ENCODE peak calls at places on chromosomes 6 and 20, in ten cellular contexts. Z, X, V, J, R, H, P, M, O and B are unnamed samples.

GRCh38 chr6:16850332-16851022 is 89.2 kb upstream of the ATXN1 start:
- DNase-seq in Z (no peak), X (no peak), V (no peak), J (no peak), R (no peak), H (no peak), P (no peak), M (no peak), O (no peak), B (no peak)

GRCh38 chr6:53252177-53252692 is 96.5 kb downstream of the ELOVL5 start:
- DNase-seq in Z (no peak), X (no peak), V (no peak), J (no peak), R (no peak), H (no peak), P (no peak), M (no peak), O (no peak), B (no peak)

GRCh38 chr20:51624157-51624731 is 81.7 kb upstream of the NFATC2 start:
- DNase-seq in Z (peak; percentile 43), X (peak; percentile 26), V (peak; percentile 82), J (peak; percentile 78), R (peak; percentile 39), H (peak; percentile 84), P (no peak), M (peak; percentile 89), O (peak; percentile 72), B (peak; percentile 53)

GRCh38 chr6:108528878-108529277 is 31.8 kb upstream of the FOXO3 start:
- DNase-seq in Z (no peak), X (no peak), V (no peak), J (no peak), R (no peak), H (no peak), P (no peak), M (no peak), O (no peak), B (no peak)

GRCh38 chr6:11358904-11359840 is 126.7 kb upstream of the NEDD9 start:
- DNase-seq in Z (no peak), X (no peak), V (no peak), J (no peak), R (no peak), H (no peak), P (no peak), M (no peak), O (peak; percentile 76), B (no peak)

GRCh38 chr6:156110249-156110648 is 654.6 kb upstream of the NOX3 start:
- DNase-seq in Z (no peak), X (no peak), V (no peak), J (no peak), R (no peak), H (no peak), P (no peak), M (no peak), O (no peak), B (no peak)

GRCh38 chr20:53581444-53582311 is 12.0 kb downstream of the ZNF217 start:
- DNase-seq in Z (no peak), X (peak; percentile 35), V (no peak), J (no peak), R (no peak), H (no peak), P (no peak), M (peak; percentile 92), O (no peak), B (no peak)

GRCh38 chr6:32196682-32197616 is 4.5 kb upstream of the GPSM3 start:
- DNase-seq in Z (no peak), X (no peak), V (no peak), J (peak; percentile 49), R (peak; percentile 55), H (no peak), P (peak; percentile 87), M (no peak), O (peak; percentile 28), B (no peak)

GRCh38 chr6:68876792-68877493 is 241.9 kb downstream of the ADGRB3 start:
- DNase-seq in Z (no peak), X (no peak), V (no peak), J (peak; percentile 17), R (no peak), H (no peak), P (no peak), M (peak; percentile 34), O (peak; percentile 51), B (no peak)

GRCh38 chr6:95574811-95575210 is 2.5 kb upstream of the MANEA start:
- DNase-seq in Z (no peak), X (no peak), V (no peak), J (no peak), R (no peak), H (no peak), P (no peak), M (no peak), O (peak; percentile 79), B (no peak)

GRCh38 chr6:28943557-28944411 is 20.0 kb upstream of the TRIM27 start:
- DNase-seq in Z (peak; percentile 80), X (no peak), V (peak; percentile 79), J (peak; percentile 57), R (peak; percentile 69), H (peak; percentile 92), P (peak; percentile 86), M (peak; percentile 77), O (peak; percentile 87), B (peak; percentile 72)

GRCh38 chr6:129635396-129636164 is 74.4 kb downstream of the ARHGAP18 start:
- DNase-seq in Z (no peak), X (no peak), V (no peak), J (no peak), R (no peak), H (no peak), P (no peak), M (no peak), O (peak; percentile 58), B (no peak)

GRCh38 chr20:24411003-24411402 is 58.4 kb upstream of the SYNDIG1 start:
- DNase-seq in Z (no peak), X (no peak), V (no peak), J (no peak), R (no peak), H (no peak), P (no peak), M (no peak), O (no peak), B (no peak)

GRCh38 chr6:31927242-31927867 is at the start of gene C2:
- DNase-seq in Z (peak; percentile 40), X (no peak), V (no peak), J (no peak), R (no peak), H (no peak), P (no peak), M (no peak), O (no peak), B (no peak)

GRCh38 chr20:9927224-9927623 is 88.3 kb upstream of the PAK5 start:
- DNase-seq in Z (no peak), X (no peak), V (no peak), J (no peak), R (no peak), H (no peak), P (no peak), M (no peak), O (no peak), B (no peak)

GRCh38 chr6:132236744-132237143 is 164.5 kb downstream of the MOXD1 start:
- DNase-seq in Z (no peak), X (no peak), V (no peak), J (no peak), R (no peak), H (peak; percentile 34), P (no peak), M (no peak), O (no peak), B (no peak)

GRCh38 chr6:7311920-7312615 is 931 bp downstream of the SSR1 start:
- DNase-seq in Z (no peak), X (no peak), V (no peak), J (peak; percentile 20), R (no peak), H (no peak), P (no peak), M (peak; percentile 23), O (peak; percentile 53), B (no peak)

GRCh38 chr6:170459451-170459850 is 93.7 kb downstream of the PSMB1 start:
- DNase-seq in Z (no peak), X (no peak), V (no peak), J (peak; percentile 79), R (no peak), H (no peak), P (no peak), M (no peak), O (peak; percentile 65), B (peak; percentile 71)

DNA sequence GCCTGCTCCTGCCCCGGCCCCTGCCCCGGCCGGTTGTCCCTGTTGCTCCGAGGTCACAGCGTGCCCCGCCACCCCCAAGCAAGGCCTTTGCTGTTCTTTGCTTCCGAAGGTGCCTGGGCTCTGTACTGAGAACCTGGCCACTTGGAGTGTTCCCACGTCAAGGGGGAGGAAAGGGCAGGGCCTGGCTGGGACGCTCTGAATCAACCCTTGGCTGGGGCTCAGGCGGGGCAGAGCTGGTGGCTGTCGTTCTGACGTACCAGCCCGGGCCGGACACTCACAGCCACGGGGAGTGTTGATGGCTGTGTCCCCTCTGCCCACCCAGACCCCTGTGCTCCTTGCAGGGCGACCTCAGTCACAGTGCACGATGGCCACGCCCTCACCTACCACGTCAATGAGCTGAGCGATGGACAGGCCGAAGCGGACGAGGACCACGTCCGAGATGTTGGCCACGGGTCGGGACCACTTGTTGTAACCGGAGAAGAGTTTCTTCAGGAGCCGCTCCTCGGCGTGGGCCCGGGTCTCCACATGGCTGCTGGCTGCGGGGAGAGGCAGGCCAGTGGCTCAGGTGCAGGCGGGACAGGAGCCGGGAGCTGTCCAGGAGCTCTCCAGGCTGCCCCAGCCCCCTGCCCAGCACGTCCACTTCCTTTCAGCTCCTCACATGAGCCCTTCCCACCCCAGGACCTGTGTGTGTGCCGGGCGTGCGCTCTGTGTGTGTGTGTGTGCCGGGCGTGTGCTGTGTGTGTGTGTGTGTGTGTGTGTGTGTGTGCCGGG is 1.8 kb downstream of the CHRNA4 start:
- DNase-seq in Z (no peak), X (no peak), V (no peak), J (no peak), R (no peak), H (no peak), P (peak; percentile 67), M (no peak), O (no peak), B (no peak)
- TF ChIP-seq CTCF in Z (no peak), X (no peak), V (no peak), J (no peak), R (no peak), H (no peak), P (no peak), M (no peak), O (no peak), B (no peak)

GRCh38 chr6:13328076-13328874 is at the start of gene TBC1D7:
- DNase-seq in Z (peak; percentile 94), X (peak; percentile 89), V (peak; percentile 96), J (peak; percentile 93), R (peak; percentile 93), H (peak; percentile 93), P (peak; percentile 97), M (peak; percentile 91), O (peak; percentile 94), B (peak; percentile 94)
- TF ChIP-seq CTCF in Z (no peak), X (no peak), V (peak; percentile 8), J (no peak), R (peak; percentile 34), H (no peak), P (peak; percentile 11), M (no peak), O (peak; percentile 22), B (no peak)

GRCh38 chr6:143677577-143677890 is 231 bp upstream of the PHACTR2 start:
- DNase-seq in Z (no peak), X (no peak), V (no peak), J (no peak), R (no peak), H (no peak), P (no peak), M (no peak), O (no peak), B (no peak)
- TF ChIP-seq CTCF in Z (no peak), X (no peak), V (no peak), J (no peak), R (no peak), H (no peak), P (no peak), M (no peak), O (no peak), B (no peak)

GRCh38 chr6:38570750-38571149 is 69.0 kb downstream of the BTBD9 start:
- DNase-seq in Z (no peak), X (no peak), V (no peak), J (no peak), R (no peak), H (no peak), P (no peak), M (peak; percentile 22), O (peak; percentile 58), B (no peak)
- TF ChIP-seq CTCF in Z (peak; percentile 45), X (peak; percentile 41), V (peak; percentile 43), J (no peak), R (peak; percentile 47), H (no peak), P (peak; percentile 25), M (peak; percentile 77), O (peak; percentile 33), B (no peak)